ENCODE peak calls at places on chromosome 18, in five cellular contexts. One of them, this sample, is unnamed.
A peak's percentile ranks its signal among the peaks of the same experiment; 100 is the strongest.

GRCh38 chr18:70333757-70334156 is 44.9 kb downstream of the SOCS6 start:
- DNase-seq in K562: no peak
- DNase-seq in GM12878: no peak
- DNase-seq in SK-N-SH: no peak
- DNase-seq in HepG2: peak; percentile 98
- DNase-seq in this sample: no peak

GRCh38 chr18:10482985-10483949 is 28.8 kb downstream of the APCDD1 start:
- DNase-seq in K562: no peak
- DNase-seq in GM12878: peak; percentile 73
- DNase-seq in SK-N-SH: no peak
- DNase-seq in HepG2: no peak
- DNase-seq in this sample: peak; percentile 43

GRCh38 chr18:48800479-48800876 is 150.3 kb downstream of the SMAD7 start:
- DNase-seq in K562: no peak
- DNase-seq in GM12878: no peak
- DNase-seq in SK-N-SH: no peak
- DNase-seq in HepG2: no peak
- DNase-seq in this sample: no peak

GRCh38 chr18:59691046-59691395 is 6.2 kb downstream of the CCBE1 start:
- DNase-seq in K562: no peak
- DNase-seq in GM12878: no peak
- DNase-seq in SK-N-SH: no peak
- DNase-seq in HepG2: no peak
- DNase-seq in this sample: no peak

GRCh38 chr18:7642491-7642890 is 75.4 kb downstream of the PTPRM start:
- DNase-seq in K562: no peak
- DNase-seq in GM12878: no peak
- DNase-seq in SK-N-SH: no peak
- DNase-seq in HepG2: no peak
- DNase-seq in this sample: no peak

GRCh38 chr18:43563780-43564179 is 286.5 kb upstream of the SYT4 start:
- DNase-seq in K562: no peak
- DNase-seq in GM12878: no peak
- DNase-seq in SK-N-SH: peak; percentile 40
- DNase-seq in HepG2: peak; percentile 12
- DNase-seq in this sample: peak; percentile 9

GRCh38 chr18:79613186-79613931 is 66.2 kb upstream of the CTDP1 start:
- DNase-seq in K562: no peak
- DNase-seq in GM12878: no peak
- DNase-seq in SK-N-SH: no peak
- DNase-seq in HepG2: no peak
- DNase-seq in this sample: no peak

GRCh38 chr18:58785171-58785805 is 79.4 kb upstream of the ZNF532 start:
- DNase-seq in K562: no peak
- DNase-seq in GM12878: no peak
- DNase-seq in SK-N-SH: no peak
- DNase-seq in HepG2: no peak
- DNase-seq in this sample: no peak

GRCh38 chr18:48122376-48122775 is 191.9 kb upstream of the SMAD2 start:
- DNase-seq in K562: no peak
- DNase-seq in GM12878: no peak
- DNase-seq in SK-N-SH: no peak
- DNase-seq in HepG2: no peak
- DNase-seq in this sample: no peak

GRCh38 chr18:34023471-34023870 is 201.2 kb downstream of the NOL4 start:
- DNase-seq in K562: no peak
- DNase-seq in GM12878: no peak
- DNase-seq in SK-N-SH: no peak
- DNase-seq in HepG2: no peak
- DNase-seq in this sample: no peak

GRCh38 chr18:48152549-48152948 is 222.1 kb upstream of the SMAD2 start:
- DNase-seq in K562: no peak
- DNase-seq in GM12878: no peak
- DNase-seq in SK-N-SH: no peak
- DNase-seq in HepG2: peak; percentile 13
- DNase-seq in this sample: no peak

GRCh38 chr18:27239669-27240068 is 54.6 kb upstream of the CHST9 start:
- DNase-seq in K562: no peak
- DNase-seq in GM12878: no peak
- DNase-seq in SK-N-SH: no peak
- DNase-seq in HepG2: no peak
- DNase-seq in this sample: no peak

GRCh38 chr18:27240383-27240782 is 55.3 kb upstream of the CHST9 start:
- DNase-seq in K562: no peak
- DNase-seq in GM12878: no peak
- DNase-seq in SK-N-SH: no peak
- DNase-seq in HepG2: no peak
- DNase-seq in this sample: no peak

GRCh38 chr18:27235218-27235870 is 50.2 kb upstream of the CHST9 start:
- DNase-seq in K562: no peak
- DNase-seq in GM12878: no peak
- DNase-seq in SK-N-SH: no peak
- DNase-seq in HepG2: no peak
- DNase-seq in this sample: no peak
- TF ChIP-seq GABPA in K562: no peak
- TF ChIP-seq GABPA in GM12878: no peak
- TF ChIP-seq GABPA in SK-N-SH: no peak
- TF ChIP-seq GABPA in HepG2: no peak
- TF ChIP-seq GABPA in this sample: no peak

DNA sequence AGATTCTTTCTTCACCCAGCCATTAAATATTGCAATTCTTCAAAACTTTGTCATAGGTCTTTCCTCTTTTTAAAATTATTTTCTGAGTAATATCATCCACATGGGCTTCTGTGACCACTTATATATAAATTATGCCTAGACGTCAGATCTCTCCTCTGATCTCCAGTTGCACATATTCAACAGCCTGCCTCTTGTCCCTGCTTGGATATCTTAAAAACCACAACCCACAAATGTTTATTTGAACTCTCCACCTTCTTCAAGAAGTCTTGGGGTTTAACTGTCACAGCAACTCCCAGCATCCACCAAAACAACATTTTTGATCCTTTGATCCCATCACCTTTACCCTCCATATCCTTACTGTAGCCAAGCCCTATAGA is 332.5 kb downstream of the CDH2 start:
- DNase-seq in K562: no peak
- DNase-seq in GM12878: no peak
- DNase-seq in SK-N-SH: no peak
- DNase-seq in HepG2: no peak
- DNase-seq in this sample: no peak
- TF ChIP-seq REST in K562: no peak
- TF ChIP-seq REST in GM12878: no peak
- TF ChIP-seq REST in SK-N-SH: no peak
- TF ChIP-seq REST in HepG2: no peak
- TF ChIP-seq REST in this sample: no peak

GRCh38 chr18:9137168-9138066 is 836 bp downstream of the ANKRD12 start:
- DNase-seq in K562: peak; percentile 86
- DNase-seq in GM12878: no peak
- DNase-seq in SK-N-SH: peak; percentile 90
- DNase-seq in HepG2: peak; percentile 53
- DNase-seq in this sample: peak; percentile 64

GRCh38 chr18:9136315-9137141 is at the start of gene ANKRD12:
- DNase-seq in K562: peak; percentile 98
- DNase-seq in GM12878: peak; percentile 89
- DNase-seq in SK-N-SH: peak; percentile 98
- DNase-seq in HepG2: peak; percentile 88
- DNase-seq in this sample: peak; percentile 99

GRCh38 chr18:9133225-9133624 is 3.4 kb upstream of the ANKRD12 start:
- DNase-seq in K562: no peak
- DNase-seq in GM12878: no peak
- DNase-seq in SK-N-SH: no peak
- DNase-seq in HepG2: no peak
- DNase-seq in this sample: no peak

GRCh38 chr18:9135081-9135911 is 1.3 kb upstream of the ANKRD12 start:
- DNase-seq in K562: no peak
- DNase-seq in GM12878: no peak
- DNase-seq in SK-N-SH: no peak
- DNase-seq in HepG2: no peak
- DNase-seq in this sample: no peak

GRCh38 chr18:9135912-9136314 is 668 bp upstream of the ANKRD12 start:
- DNase-seq in K562: peak; percentile 71
- DNase-seq in GM12878: no peak
- DNase-seq in SK-N-SH: no peak
- DNase-seq in HepG2: peak; percentile 28
- DNase-seq in this sample: peak; percentile 45
- TF ChIP-seq GABPA in K562: no peak
- TF ChIP-seq GABPA in GM12878: no peak
- TF ChIP-seq GABPA in SK-N-SH: no peak
- TF ChIP-seq GABPA in HepG2: no peak
- TF ChIP-seq GABPA in this sample: no peak

DNA sequence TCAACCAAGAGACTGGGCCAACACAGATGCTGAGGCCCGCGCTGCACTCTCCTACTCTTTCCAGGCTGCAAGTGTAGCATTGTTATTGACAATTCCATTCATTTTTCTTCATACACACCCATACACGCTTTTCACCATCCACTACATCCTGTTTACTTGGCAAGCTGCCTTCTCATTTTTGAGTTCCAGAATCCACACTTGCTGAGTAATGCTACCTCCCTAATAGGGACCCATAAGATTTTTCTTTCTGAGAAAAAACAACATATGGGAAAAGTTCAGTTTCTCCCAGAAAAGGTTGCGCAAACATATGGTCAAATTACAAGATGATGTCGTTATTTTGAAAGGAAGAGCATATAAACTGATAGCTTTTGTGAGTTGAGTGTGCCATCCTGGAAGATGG is 3.3 kb upstream of the NETO1 start:
- DNase-seq in K562: no peak
- DNase-seq in GM12878: no peak
- DNase-seq in SK-N-SH: no peak
- DNase-seq in HepG2: no peak
- DNase-seq in this sample: no peak
- TF ChIP-seq REST in K562: no peak
- TF ChIP-seq REST in GM12878: no peak
- TF ChIP-seq REST in SK-N-SH: no peak
- TF ChIP-seq REST in HepG2: no peak
- TF ChIP-seq REST in this sample: no peak

GRCh38 chr18:49922228-49922627 is 108.9 kb upstream of the ACAA2 start:
- DNase-seq in K562: no peak
- DNase-seq in GM12878: no peak
- DNase-seq in SK-N-SH: no peak
- DNase-seq in HepG2: no peak
- DNase-seq in this sample: no peak

GRCh38 chr18:49915352-49915751 is 102.0 kb upstream of the ACAA2 start:
- DNase-seq in K562: no peak
- DNase-seq in GM12878: no peak
- DNase-seq in SK-N-SH: no peak
- DNase-seq in HepG2: peak; percentile 24
- DNase-seq in this sample: no peak

GRCh38 chr18:49920731-49921130 is 107.4 kb upstream of the ACAA2 start:
- DNase-seq in K562: no peak
- DNase-seq in GM12878: no peak
- DNase-seq in SK-N-SH: peak; percentile 48
- DNase-seq in HepG2: no peak
- DNase-seq in this sample: no peak

GRCh38 chr18:49921278-49922037 is 108.1 kb upstream of the ACAA2 start:
- DNase-seq in K562: no peak
- DNase-seq in GM12878: no peak
- DNase-seq in SK-N-SH: peak; percentile 26
- DNase-seq in HepG2: no peak
- DNase-seq in this sample: no peak

GRCh38 chr18:49917742-49918141 is 104.4 kb upstream of the ACAA2 start:
- DNase-seq in K562: no peak
- DNase-seq in GM12878: no peak
- DNase-seq in SK-N-SH: no peak
- DNase-seq in HepG2: no peak
- DNase-seq in this sample: no peak
- TF ChIP-seq GABPA in K562: no peak
- TF ChIP-seq GABPA in GM12878: no peak
- TF ChIP-seq GABPA in SK-N-SH: no peak
- TF ChIP-seq GABPA in HepG2: no peak
- TF ChIP-seq GABPA in this sample: no peak

GRCh38 chr18:25282282-25282681 is 69.7 kb downstream of the ZNF521 start:
- DNase-seq in K562: no peak
- DNase-seq in GM12878: no peak
- DNase-seq in SK-N-SH: no peak
- DNase-seq in HepG2: no peak
- DNase-seq in this sample: no peak
- TF ChIP-seq REST in K562: no peak
- TF ChIP-seq REST in GM12878: no peak
- TF ChIP-seq REST in SK-N-SH: no peak
- TF ChIP-seq REST in HepG2: no peak
- TF ChIP-seq REST in this sample: no peak

DNA sequence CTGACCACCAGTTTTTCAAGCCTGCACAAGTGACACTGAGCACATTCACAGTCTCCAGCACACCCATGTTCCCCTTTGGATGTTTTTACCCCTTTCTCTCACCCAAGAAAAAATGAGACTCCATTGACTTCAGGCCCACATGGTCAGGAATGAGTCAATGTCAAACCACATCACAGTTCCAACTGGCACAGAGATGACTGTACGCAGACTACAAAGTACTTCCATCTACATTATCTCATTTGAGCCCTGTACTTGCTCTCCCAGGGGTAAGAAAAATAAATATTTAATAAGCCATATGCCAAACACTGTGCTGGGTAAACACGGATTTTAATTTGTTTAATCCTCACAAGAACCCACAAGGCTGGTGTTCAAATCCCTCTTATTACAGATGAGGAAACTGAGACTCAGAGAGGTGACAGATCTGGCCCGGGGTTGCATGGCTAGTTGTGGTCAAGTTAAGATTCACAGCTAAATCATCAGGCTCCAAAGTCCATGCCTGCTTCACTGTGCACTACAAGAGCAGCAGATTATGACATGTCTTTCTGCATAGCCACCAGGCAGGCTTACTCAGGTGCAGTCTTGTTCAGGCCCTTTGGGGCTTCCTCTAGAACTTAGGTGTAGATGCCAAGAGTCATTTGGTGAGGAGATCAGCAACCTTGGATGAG is 106.1 kb downstream of the TXNL1 start:
- DNase-seq in K562: no peak
- DNase-seq in GM12878: peak; percentile 71
- DNase-seq in SK-N-SH: no peak
- DNase-seq in HepG2: no peak
- DNase-seq in this sample: no peak
- TF ChIP-seq GABPA in K562: no peak
- TF ChIP-seq GABPA in GM12878: peak; percentile 33
- TF ChIP-seq GABPA in SK-N-SH: no peak
- TF ChIP-seq GABPA in HepG2: no peak
- TF ChIP-seq GABPA in this sample: no peak

GRCh38 chr18:75362435-75362834 is 65.1 kb downstream of the SMIM21 start:
- DNase-seq in K562: no peak
- DNase-seq in GM12878: no peak
- DNase-seq in SK-N-SH: no peak
- DNase-seq in HepG2: no peak
- DNase-seq in this sample: no peak
- TF ChIP-seq REST in K562: no peak
- TF ChIP-seq REST in GM12878: no peak
- TF ChIP-seq REST in SK-N-SH: no peak
- TF ChIP-seq REST in HepG2: no peak
- TF ChIP-seq REST in this sample: no peak